ENCODE peak calls at places on chromosomes 11 and 22, in nine cellular contexts. One of them, this sample, is unnamed.

GRCh38 chr11:71199226-71199815 is 53.1 kb downstream of the SHANK2 start:
- DNase-seq in PC-9: no peak
- DNase-seq in brain microvascular endothelial cell: no peak
- DNase-seq in thyroid gland: no peak
- DNase-seq in head of caudate nucleus: no peak
- DNase-seq in chondrocyte: peak; percentile 68
- DNase-seq in pulmonary artery endothelial cell: no peak
- DNase-seq in occipital lobe: no peak
- DNase-seq in NT2/D1: no peak
- DNase-seq in this sample: no peak

GRCh38 chr11:72227316-72228228 is 3.0 kb downstream of the INPPL1 start:
- DNase-seq in pulmonary artery endothelial cell: no peak
- DNase-seq in NT2/D1: no peak
- DNase-seq in thyroid gland: no peak
- DNase-seq in brain microvascular endothelial cell: no peak
- DNase-seq in head of caudate nucleus: peak; percentile 55
- DNase-seq in occipital lobe: no peak
- DNase-seq in PC-9: no peak
- DNase-seq in chondrocyte: peak; percentile 84
- DNase-seq in this sample: peak; percentile 60

GRCh38 chr22:34877506-34877905 is 188.5 kb upstream of the ISX start:
- DNase-seq in NT2/D1: no peak
- DNase-seq in thyroid gland: no peak
- DNase-seq in PC-9: no peak
- DNase-seq in brain microvascular endothelial cell: no peak
- DNase-seq in occipital lobe: no peak
- DNase-seq in head of caudate nucleus: no peak
- DNase-seq in pulmonary artery endothelial cell: no peak
- DNase-seq in chondrocyte: no peak
- DNase-seq in this sample: no peak

GRCh38 chr11:4862447-4863236 is 13.6 kb upstream of the OR51S1 start:
- DNase-seq in thyroid gland: peak; percentile 7
- DNase-seq in NT2/D1: peak; percentile 81
- DNase-seq in chondrocyte: no peak
- DNase-seq in brain microvascular endothelial cell: no peak
- DNase-seq in occipital lobe: no peak
- DNase-seq in pulmonary artery endothelial cell: no peak
- DNase-seq in PC-9: no peak
- DNase-seq in head of caudate nucleus: no peak
- DNase-seq in this sample: no peak

GRCh38 chr11:114307524-114308203 is 11.5 kb downstream of the NNMT start:
- DNase-seq in brain microvascular endothelial cell: peak; percentile 71
- DNase-seq in head of caudate nucleus: no peak
- DNase-seq in PC-9: no peak
- DNase-seq in pulmonary artery endothelial cell: peak; percentile 75
- DNase-seq in NT2/D1: no peak
- DNase-seq in occipital lobe: no peak
- DNase-seq in thyroid gland: peak; percentile 48
- DNase-seq in chondrocyte: no peak
- DNase-seq in this sample: no peak

GRCh38 chr11:125167954-125168821 is 3.6 kb downstream of the PKNOX2 start:
- DNase-seq in thyroid gland: peak; percentile 55
- DNase-seq in PC-9: no peak
- DNase-seq in occipital lobe: no peak
- DNase-seq in brain microvascular endothelial cell: no peak
- DNase-seq in chondrocyte: no peak
- DNase-seq in NT2/D1: no peak
- DNase-seq in head of caudate nucleus: no peak
- DNase-seq in pulmonary artery endothelial cell: no peak
- DNase-seq in this sample: no peak

GRCh38 chr22:24803064-24803542 is 2.9 kb upstream of the SGSM1 start:
- DNase-seq in chondrocyte: no peak
- DNase-seq in pulmonary artery endothelial cell: no peak
- DNase-seq in NT2/D1: peak; percentile 44
- DNase-seq in occipital lobe: no peak
- DNase-seq in brain microvascular endothelial cell: peak; percentile 20
- DNase-seq in head of caudate nucleus: peak; percentile 62
- DNase-seq in thyroid gland: peak; percentile 57
- DNase-seq in PC-9: no peak
- DNase-seq in this sample: peak; percentile 38

GRCh38 chr11:125166347-125166841 is 1.8 kb downstream of the PKNOX2 start:
- DNase-seq in pulmonary artery endothelial cell: no peak
- DNase-seq in head of caudate nucleus: peak; percentile 28
- DNase-seq in PC-9: no peak
- DNase-seq in brain microvascular endothelial cell: no peak
- DNase-seq in occipital lobe: no peak
- DNase-seq in chondrocyte: no peak
- DNase-seq in thyroid gland: peak; percentile 65
- DNase-seq in NT2/D1: no peak
- DNase-seq in this sample: no peak

GRCh38 chr11:126589492-126589803 is 234.0 kb downstream of the ST3GAL4 start:
- DNase-seq in NT2/D1: no peak
- DNase-seq in brain microvascular endothelial cell: no peak
- DNase-seq in chondrocyte: no peak
- DNase-seq in thyroid gland: no peak
- DNase-seq in occipital lobe: no peak
- DNase-seq in head of caudate nucleus: no peak
- DNase-seq in PC-9: no peak
- DNase-seq in pulmonary artery endothelial cell: no peak
- DNase-seq in this sample: no peak

GRCh38 chr22:39623603-39624500 is 53.3 kb downstream of the CACNA1I start:
- DNase-seq in NT2/D1: no peak
- DNase-seq in occipital lobe: no peak
- DNase-seq in brain microvascular endothelial cell: no peak
- DNase-seq in PC-9: no peak
- DNase-seq in pulmonary artery endothelial cell: no peak
- DNase-seq in chondrocyte: no peak
- DNase-seq in head of caudate nucleus: no peak
- DNase-seq in thyroid gland: no peak
- DNase-seq in this sample: no peak

GRCh38 chr11:104286129-104286528 is 122.2 kb upstream of the PDGFD start:
- DNase-seq in PC-9: no peak
- DNase-seq in thyroid gland: no peak
- DNase-seq in chondrocyte: no peak
- DNase-seq in NT2/D1: no peak
- DNase-seq in pulmonary artery endothelial cell: no peak
- DNase-seq in occipital lobe: no peak
- DNase-seq in brain microvascular endothelial cell: no peak
- DNase-seq in head of caudate nucleus: no peak
- DNase-seq in this sample: no peak

GRCh38 chr11:36471577-36471976 is 38.5 kb downstream of the TRAF6 start:
- DNase-seq in chondrocyte: no peak
- DNase-seq in brain microvascular endothelial cell: no peak
- DNase-seq in PC-9: no peak
- DNase-seq in head of caudate nucleus: no peak
- DNase-seq in pulmonary artery endothelial cell: no peak
- DNase-seq in NT2/D1: no peak
- DNase-seq in occipital lobe: no peak
- DNase-seq in thyroid gland: no peak
- DNase-seq in this sample: no peak

GRCh38 chr11:92249156-92249753 is 24.6 kb downstream of the FAT3 start:
- DNase-seq in occipital lobe: no peak
- DNase-seq in PC-9: no peak
- DNase-seq in head of caudate nucleus: no peak
- DNase-seq in pulmonary artery endothelial cell: no peak
- DNase-seq in thyroid gland: no peak
- DNase-seq in brain microvascular endothelial cell: no peak
- DNase-seq in chondrocyte: no peak
- DNase-seq in NT2/D1: no peak
- DNase-seq in this sample: no peak

GRCh38 chr22:20423636-20424511 is 13.8 kb downstream of the SCARF2 start:
- DNase-seq in thyroid gland: no peak
- DNase-seq in NT2/D1: no peak
- DNase-seq in chondrocyte: peak; percentile 91
- DNase-seq in PC-9: no peak
- DNase-seq in head of caudate nucleus: peak; percentile 53
- DNase-seq in occipital lobe: no peak
- DNase-seq in brain microvascular endothelial cell: no peak
- DNase-seq in pulmonary artery endothelial cell: no peak
- DNase-seq in this sample: peak; percentile 48

GRCh38 chr11:132838621-132839020 is 693.7 kb downstream of the OPCML start:
- DNase-seq in brain microvascular endothelial cell: peak; percentile 70
- DNase-seq in PC-9: no peak
- DNase-seq in NT2/D1: no peak
- DNase-seq in chondrocyte: no peak
- DNase-seq in occipital lobe: peak; percentile 40
- DNase-seq in pulmonary artery endothelial cell: no peak
- DNase-seq in thyroid gland: no peak
- DNase-seq in head of caudate nucleus: peak; percentile 54
- DNase-seq in this sample: no peak

GRCh38 chr11:126408496-126408895 is 53.0 kb downstream of the ST3GAL4 start:
- DNase-seq in thyroid gland: no peak
- DNase-seq in NT2/D1: no peak
- DNase-seq in brain microvascular endothelial cell: no peak
- DNase-seq in occipital lobe: no peak
- DNase-seq in pulmonary artery endothelial cell: no peak
- DNase-seq in PC-9: no peak
- DNase-seq in head of caudate nucleus: no peak
- DNase-seq in chondrocyte: peak; percentile 74
- DNase-seq in this sample: no peak

GRCh38 chr11:70583781-70584218 is 185.5 kb downstream of the CTTN start:
- DNase-seq in occipital lobe: no peak
- DNase-seq in head of caudate nucleus: no peak
- DNase-seq in brain microvascular endothelial cell: no peak
- DNase-seq in NT2/D1: no peak
- DNase-seq in PC-9: no peak
- DNase-seq in chondrocyte: peak; percentile 78
- DNase-seq in thyroid gland: no peak
- DNase-seq in pulmonary artery endothelial cell: no peak
- DNase-seq in this sample: no peak

GRCh38 chr11:9753031-9753430 is 89.2 kb downstream of the SWAP70 start:
- DNase-seq in NT2/D1: no peak
- DNase-seq in occipital lobe: no peak
- DNase-seq in brain microvascular endothelial cell: peak; percentile 74
- DNase-seq in head of caudate nucleus: no peak
- DNase-seq in pulmonary artery endothelial cell: no peak
- DNase-seq in PC-9: no peak
- DNase-seq in chondrocyte: no peak
- DNase-seq in thyroid gland: no peak
- DNase-seq in this sample: no peak

GRCh38 chr11:59427068-59427382 is 812 bp upstream of the OR5A2 start:
- DNase-seq in head of caudate nucleus: no peak
- DNase-seq in pulmonary artery endothelial cell: no peak
- DNase-seq in chondrocyte: no peak
- DNase-seq in thyroid gland: no peak
- DNase-seq in NT2/D1: no peak
- DNase-seq in occipital lobe: no peak
- DNase-seq in brain microvascular endothelial cell: no peak
- DNase-seq in PC-9: no peak
- DNase-seq in this sample: no peak

GRCh38 chr22:34781676-34782075 is 284.3 kb upstream of the ISX start:
- DNase-seq in head of caudate nucleus: no peak
- DNase-seq in thyroid gland: no peak
- DNase-seq in PC-9: no peak
- DNase-seq in NT2/D1: no peak
- DNase-seq in brain microvascular endothelial cell: no peak
- DNase-seq in pulmonary artery endothelial cell: no peak
- DNase-seq in occipital lobe: no peak
- DNase-seq in chondrocyte: no peak
- DNase-seq in this sample: no peak

GRCh38 chr22:37228106-37229011 is 15.7 kb downstream of the RAC2 start:
- DNase-seq in chondrocyte: no peak
- DNase-seq in occipital lobe: no peak
- DNase-seq in pulmonary artery endothelial cell: no peak
- DNase-seq in NT2/D1: no peak
- DNase-seq in head of caudate nucleus: peak; percentile 39
- DNase-seq in PC-9: peak; percentile 72
- DNase-seq in thyroid gland: no peak
- DNase-seq in brain microvascular endothelial cell: no peak
- DNase-seq in this sample: peak; percentile 42

GRCh38 chr11:32081129-32081641 is 9.7 kb upstream of the RCN1 start:
- DNase-seq in thyroid gland: peak; percentile 14
- DNase-seq in brain microvascular endothelial cell: peak; percentile 40
- DNase-seq in NT2/D1: no peak
- DNase-seq in head of caudate nucleus: no peak
- DNase-seq in PC-9: peak; percentile 71
- DNase-seq in occipital lobe: no peak
- DNase-seq in chondrocyte: no peak
- DNase-seq in pulmonary artery endothelial cell: no peak
- DNase-seq in this sample: no peak

GRCh38 chr11:118649941-118650340 is 29.5 kb downstream of the TREH start:
- DNase-seq in brain microvascular endothelial cell: no peak
- DNase-seq in chondrocyte: no peak
- DNase-seq in head of caudate nucleus: no peak
- DNase-seq in pulmonary artery endothelial cell: no peak
- DNase-seq in NT2/D1: no peak
- DNase-seq in thyroid gland: no peak
- DNase-seq in occipital lobe: no peak
- DNase-seq in PC-9: no peak
- DNase-seq in this sample: no peak

GRCh38 chr11:99257131-99257530 is 236.4 kb downstream of the CNTN5 start:
- DNase-seq in head of caudate nucleus: no peak
- DNase-seq in brain microvascular endothelial cell: no peak
- DNase-seq in thyroid gland: no peak
- DNase-seq in pulmonary artery endothelial cell: no peak
- DNase-seq in PC-9: no peak
- DNase-seq in NT2/D1: no peak
- DNase-seq in chondrocyte: no peak
- DNase-seq in occipital lobe: no peak
- DNase-seq in this sample: no peak

GRCh38 chr11:95453616-95454118 is 222.7 kb upstream of the SESN3 start:
- DNase-seq in NT2/D1: no peak
- DNase-seq in occipital lobe: peak; percentile 59
- DNase-seq in head of caudate nucleus: peak; percentile 66
- DNase-seq in PC-9: no peak
- DNase-seq in pulmonary artery endothelial cell: no peak
- DNase-seq in brain microvascular endothelial cell: no peak
- DNase-seq in chondrocyte: no peak
- DNase-seq in thyroid gland: peak; percentile 69
- DNase-seq in this sample: peak; percentile 93

GRCh38 chr11:36037031-36037430 is 93.2 kb downstream of the LDLRAD3 start:
- DNase-seq in NT2/D1: no peak
- DNase-seq in pulmonary artery endothelial cell: no peak
- DNase-seq in brain microvascular endothelial cell: no peak
- DNase-seq in occipital lobe: no peak
- DNase-seq in PC-9: no peak
- DNase-seq in thyroid gland: peak; percentile 60
- DNase-seq in chondrocyte: no peak
- DNase-seq in head of caudate nucleus: no peak
- DNase-seq in this sample: no peak

GRCh38 chr11:33997473-33998347 is 53.8 kb upstream of the CAPRIN1 start:
- DNase-seq in PC-9: no peak
- DNase-seq in occipital lobe: no peak
- DNase-seq in head of caudate nucleus: no peak
- DNase-seq in thyroid gland: no peak
- DNase-seq in brain microvascular endothelial cell: no peak
- DNase-seq in NT2/D1: no peak
- DNase-seq in chondrocyte: no peak
- DNase-seq in pulmonary artery endothelial cell: no peak
- DNase-seq in this sample: peak; percentile 73

GRCh38 chr22:35154937-35155387 is 89.0 kb downstream of the ISX start:
- DNase-seq in brain microvascular endothelial cell: peak; percentile 49
- DNase-seq in pulmonary artery endothelial cell: no peak
- DNase-seq in NT2/D1: peak; percentile 82
- DNase-seq in head of caudate nucleus: peak; percentile 25
- DNase-seq in PC-9: peak; percentile 52
- DNase-seq in thyroid gland: peak; percentile 19
- DNase-seq in chondrocyte: peak; percentile 51
- DNase-seq in occipital lobe: no peak
- DNase-seq in this sample: peak; percentile 20

GRCh38 chr11:23725752-23726151 is 771.1 kb upstream of the LUZP2 start:
- DNase-seq in pulmonary artery endothelial cell: no peak
- DNase-seq in brain microvascular endothelial cell: peak; percentile 26
- DNase-seq in NT2/D1: no peak
- DNase-seq in occipital lobe: no peak
- DNase-seq in PC-9: no peak
- DNase-seq in chondrocyte: no peak
- DNase-seq in head of caudate nucleus: no peak
- DNase-seq in thyroid gland: no peak
- DNase-seq in this sample: no peak

GRCh38 chr11:92153542-92153941 is 71.1 kb upstream of the FAT3 start:
- DNase-seq in chondrocyte: no peak
- DNase-seq in brain microvascular endothelial cell: no peak
- DNase-seq in thyroid gland: no peak
- DNase-seq in occipital lobe: no peak
- DNase-seq in pulmonary artery endothelial cell: no peak
- DNase-seq in head of caudate nucleus: no peak
- DNase-seq in NT2/D1: no peak
- DNase-seq in PC-9: no peak
- DNase-seq in this sample: no peak

GRCh38 chr11:76745561-76746207 is 37.5 kb upstream of the TSKU start:
- DNase-seq in head of caudate nucleus: no peak
- DNase-seq in PC-9: no peak
- DNase-seq in pulmonary artery endothelial cell: no peak
- DNase-seq in NT2/D1: no peak
- DNase-seq in thyroid gland: no peak
- DNase-seq in brain microvascular endothelial cell: no peak
- DNase-seq in chondrocyte: no peak
- DNase-seq in occipital lobe: no peak
- DNase-seq in this sample: no peak

This sample was measured in pons.